ENCODE peak calls at places on chromosome 1, in ten cellular contexts. H is GM13977, Q is Caki2, S is ACHN, F is heart left ventricle, J is kidney epithelial cell, K is foreskin keratinocyte, R is NCI-H1436 treated with DMSO at 0.1 percent for 48 hours, M is cardiac muscle cell, D is iris pigment epithelial cell. A is an unnamed sample.

GRCh38 chr1:94236630-94237290 is 624 bp downstream of the ARHGAP29 start:
- DNase-seq in H (peak; percentile 23), Q (peak; percentile 18), S (peak; percentile 45), F (peak; percentile 38), J (no peak), K (peak; percentile 40), R (no peak), M (peak; percentile 61), D (peak; percentile 56), A (peak; percentile 51)

GRCh38 chr1:111399792-111400610 is 27.5 kb downstream of the OVGP1 start:
- DNase-seq in H (peak; percentile 39), Q (peak; percentile 33), S (peak; percentile 49), F (peak; percentile 32), J (no peak), K (peak; percentile 21), R (peak; percentile 2), M (peak; percentile 68), D (peak; percentile 50), A (no peak)

GRCh38 chr1:201286445-201286844 is 3.1 kb downstream of the PKP1 start:
- DNase-seq in H (no peak), Q (no peak), S (no peak), F (no peak), J (no peak), K (no peak), R (no peak), M (no peak), D (no peak), A (no peak)

GRCh38 chr1:14737561-14738094 is 139.1 kb downstream of the KAZN start:
- DNase-seq in H (no peak), Q (no peak), S (no peak), F (no peak), J (no peak), K (no peak), R (no peak), M (no peak), D (no peak), A (no peak)

GRCh38 chr1:201546093-201546492 is 7.2 kb downstream of the NAV1 start:
- DNase-seq in H (no peak), Q (peak; percentile 90), S (peak; percentile 91), F (no peak), J (no peak), K (no peak), R (no peak), M (peak; percentile 45), D (no peak), A (peak; percentile 54)

GRCh38 chr1:220113136-220113695 is 19.3 kb downstream of the IARS2 start:
- DNase-seq in H (no peak), Q (no peak), S (peak; percentile 56), F (no peak), J (no peak), K (no peak), R (no peak), M (peak; percentile 30), D (peak; percentile 51), A (no peak)

GRCh38 chr1:203537806-203538464 is 44.0 kb downstream of the OPTC start:
- DNase-seq in H (no peak), Q (no peak), S (no peak), F (no peak), J (no peak), K (no peak), R (no peak), M (no peak), D (peak; percentile 79), A (no peak)

GRCh38 chr1:167774710-167775109 is 52.9 kb downstream of the MPZL1 start:
- DNase-seq in H (no peak), Q (no peak), S (no peak), F (no peak), J (no peak), K (no peak), R (no peak), M (no peak), D (peak; percentile 73), A (no peak)

GRCh38 chr1:1182491-1183220 is 9.0 kb downstream of the TTLL10 start:
- DNase-seq in H (no peak), Q (no peak), S (no peak), F (peak; percentile 12), J (no peak), K (no peak), R (no peak), M (no peak), D (no peak), A (no peak)